ENCODE peak calls at places on chromosomes 6 and 20, in six cellular contexts. P is IMR-90, Y is H9, I is mesenchymal stem cell, U is neuronal stem cell, Z is H1. X is an unnamed sample.

GRCh38 chr20:10790013-10790412 is 116.2 kb upstream of the JAG1 start:
- DNase-seq in P (no peak), Y (no peak), I (no peak), U (no peak), Z (no peak), X (peak)

GRCh38 chr6:143878272-143878760 is 14.0 kb downstream of the ZC2HC1B start:
- DNase-seq in P (no peak), Y (no peak), I (no peak), U (no peak), Z (no peak), X (peak)

GRCh38 chr6:164321297-164321696 is 906.8 kb downstream of the QKI start:
- DNase-seq in P (no peak), Y (no peak), I (no peak), U (no peak), Z (no peak), X (no peak)

GRCh38 chr6:38239719-38240451 is 399.8 kb downstream of the BTBD9 start:
- DNase-seq in P (peak), Y (no peak), I (no peak), U (no peak), Z (no peak), X (no peak)

GRCh38 chr6:93423542-93423941 is 4.2 kb upstream of the EPHA7 start:
- DNase-seq in P (no peak), Y (peak), I (peak), U (peak), Z (peak), X (peak)

GRCh38 chr6:154370545-154370944 is 13.9 kb upstream of the IPCEF1 start:
- DNase-seq in P (peak), Y (no peak), I (peak), U (no peak), Z (no peak), X (no peak)

GRCh38 chr20:59779656-59780380 is 153.6 kb downstream of the SYCP2 start:
- DNase-seq in P (no peak), Y (peak), I (no peak), U (no peak), Z (no peak), X (no peak)

GRCh38 chr6:56730663-56731529 is 88.2 kb upstream of the DST start:
- DNase-seq in P (peak), Y (no peak), I (peak), U (no peak), Z (no peak), X (no peak)

GRCh38 chr6:163324928-163325784 is 89.4 kb upstream of the QKI start:
- DNase-seq in P (peak), Y (no peak), I (no peak), U (no peak), Z (no peak), X (no peak)

GRCh38 chr6:24855389-24856245 is 56.9 kb upstream of the ARMH2 start:
- DNase-seq in P (peak), Y (peak), I (peak), U (peak), Z (peak), X (peak)

GRCh38 chr20:45308078-45308778 is at the start of gene MATN4:
- DNase-seq in P (no peak), Y (peak), I (no peak), U (no peak), Z (peak), X (no peak)

GRCh38 chr6:16130437-16130891 is 1.6 kb downstream of the MYLIP start:
- DNase-seq in P (no peak), Y (no peak), I (no peak), U (peak), Z (no peak), X (peak)

GRCh38 chr6:41635365-41635764 is 2.9 kb upstream of the MDFI start:
- DNase-seq in P (no peak), Y (no peak), I (no peak), U (no peak), Z (no peak), X (no peak)

GRCh38 chr6:160362556-160362955 is 14.4 kb downstream of the SLC22A3 start:
- DNase-seq in P (no peak), Y (no peak), I (no peak), U (no peak), Z (no peak), X (no peak)

GRCh38 chr6:72267470-72267869 is 354.4 kb upstream of the KCNQ5 start:
- DNase-seq in P (no peak), Y (no peak), I (no peak), U (no peak), Z (no peak), X (no peak)

DNA sequence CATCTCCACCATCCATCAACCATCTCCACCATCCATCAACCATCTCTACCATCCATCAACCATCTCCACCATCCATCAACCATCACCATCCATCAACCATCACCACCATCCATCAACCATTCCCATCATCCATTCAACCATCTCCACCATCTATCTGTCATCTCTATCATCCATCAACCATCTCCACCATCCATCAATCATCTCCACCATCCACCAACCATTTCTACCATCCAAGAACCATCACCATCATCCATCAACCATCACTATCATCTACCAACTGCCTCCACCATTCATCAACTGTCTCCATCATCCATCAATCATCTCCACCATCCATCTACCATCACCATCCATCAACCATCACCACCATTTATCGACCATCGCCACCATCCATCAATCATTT is 78.8 kb upstream of the CDH4 start:
- DNase-seq in P (no peak), Y (no peak), I (no peak), U (no peak), Z (no peak), X (no peak)
- H4K91ac ChIP-seq in P (peak), Y (no peak), I (no peak), U (no peak), Z (no peak), X (no peak)

DNA sequence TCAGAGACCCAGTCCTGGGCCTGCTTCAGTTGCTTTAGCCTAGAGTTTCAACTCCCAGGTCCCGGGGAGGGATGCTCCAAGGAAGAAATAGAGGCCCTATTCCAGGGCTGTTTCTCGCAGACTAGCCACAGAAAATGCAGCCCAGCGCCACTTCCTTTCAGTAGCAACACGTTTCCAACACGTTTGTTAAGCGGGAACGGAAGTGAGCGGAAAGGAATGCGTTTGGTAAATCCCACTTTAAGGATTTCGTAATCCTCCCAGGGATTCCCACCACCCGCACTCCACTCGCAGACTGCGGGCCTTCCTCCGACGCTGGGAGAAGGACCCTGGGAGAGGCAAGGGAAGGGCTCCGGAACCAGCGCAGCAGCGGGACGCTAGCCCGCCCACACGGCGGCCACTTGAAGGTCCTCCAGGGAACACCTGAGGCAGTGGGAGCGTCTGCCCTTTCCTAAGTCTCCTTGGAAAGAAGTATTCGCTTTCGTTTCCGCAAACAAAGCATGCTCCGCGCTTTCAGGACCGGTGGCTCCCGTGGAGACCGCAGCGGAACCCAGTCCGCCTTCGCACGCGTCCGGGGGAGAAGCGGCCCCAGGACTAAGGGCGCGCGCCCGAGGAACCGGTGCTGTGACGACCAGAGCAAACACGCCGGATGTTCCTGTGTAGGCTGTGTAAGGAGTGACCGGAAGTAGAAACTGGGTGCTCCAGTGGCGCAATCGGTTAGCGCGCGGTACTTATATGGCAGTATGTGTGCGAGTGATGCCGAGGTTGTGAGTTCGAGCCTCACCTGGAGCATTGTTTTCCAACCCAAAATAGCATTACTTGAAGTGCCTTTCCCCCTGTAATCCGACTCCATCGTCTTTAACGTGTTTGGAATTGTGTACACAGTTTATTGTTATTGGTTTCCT is 227.6 kb upstream of the PRSS16 start:
- DNase-seq in P (peak), Y (peak), I (peak), U (peak), Z (peak), X (peak)
- H3K9ac ChIP-seq in P (peak), Y (peak), I (peak), U (peak), Z (peak), X (peak)

GRCh38 chr6:26223213-26223612 is 136.0 kb downstream of the HFE start:
- DNase-seq in P (peak), Y (no peak), I (peak), U (no peak), Z (no peak), X (no peak)
- H2BK120ac ChIP-seq in P (peak), Y (peak), I (no peak), U (no peak), Z (no peak), X (no peak)

GRCh38 chr6:128278876-128279275 is 241.5 kb downstream of the PTPRK start:
- DNase-seq in P (peak), Y (no peak), I (peak), U (no peak), Z (no peak), X (no peak)
- H4K91ac ChIP-seq in P (no peak), Y (no peak), I (no peak), U (no peak), Z (no peak), X (no peak)

GRCh38 chr20:25408890-25409289 is 1.4 kb downstream of the GINS1 start:
- DNase-seq in P (no peak), Y (no peak), I (no peak), U (no peak), Z (no peak), X (no peak)
- H3K9ac ChIP-seq in P (peak), Y (no peak), I (peak), U (no peak), Z (no peak), X (peak)

GRCh38 chr20:53750827-53751393 is 157.3 kb upstream of the ZNF217 start:
- DNase-seq in P (peak), Y (no peak), I (peak), U (no peak), Z (no peak), X (peak)

GRCh38 chr20:53749499-53749898 is 155.9 kb upstream of the ZNF217 start:
- DNase-seq in P (no peak), Y (no peak), I (no peak), U (no peak), Z (no peak), X (no peak)

GRCh38 chr20:53752971-53753879 is 159.6 kb upstream of the ZNF217 start:
- DNase-seq in P (peak), Y (no peak), I (peak), U (no peak), Z (no peak), X (peak)

GRCh38 chr20:53752583-53752970 is 158.9 kb upstream of the ZNF217 start:
- DNase-seq in P (no peak), Y (no peak), I (no peak), U (no peak), Z (no peak), X (no peak)

GRCh38 chr20:53751394-53752368 is 158.0 kb upstream of the ZNF217 start:
- DNase-seq in P (no peak), Y (no peak), I (peak), U (no peak), Z (no peak), X (no peak)
- H2BK120ac ChIP-seq in P (peak), Y (no peak), I (peak), U (no peak), Z (no peak), X (peak)

GRCh38 chr20:8635048-8635572 is 433.8 kb upstream of the PLCB4 start:
- DNase-seq in P (no peak), Y (no peak), I (no peak), U (no peak), Z (no peak), X (no peak)

GRCh38 chr20:8642247-8642646 is 426.6 kb upstream of the PLCB4 start:
- DNase-seq in P (no peak), Y (no peak), I (no peak), U (no peak), Z (no peak), X (no peak)

GRCh38 chr20:8639112-8639778 is 429.6 kb upstream of the PLCB4 start:
- DNase-seq in P (no peak), Y (no peak), I (no peak), U (no peak), Z (no peak), X (no peak)

GRCh38 chr20:8635837-8636236 is 433.1 kb upstream of the PLCB4 start:
- DNase-seq in P (no peak), Y (no peak), I (no peak), U (no peak), Z (no peak), X (no peak)

GRCh38 chr20:8640461-8640860 is 428.4 kb upstream of the PLCB4 start:
- DNase-seq in P (no peak), Y (no peak), I (no peak), U (no peak), Z (no peak), X (no peak)
- H4K91ac ChIP-seq in P (no peak), Y (no peak), I (no peak), U (no peak), Z (no peak), X (no peak)